ENCODE peak calls at places on chromosome 16, in nine cellular contexts. One of them, this sample, is unnamed.

GRCh38 chr16:13300066-13300465 is 398.7 kb downstream of the SHISA9 start:
- DNase-seq in OCI-LY7: no peak
- DNase-seq in heart right ventricle: no peak
- DNase-seq in choroid plexus epithelial cell: no peak
- DNase-seq in fibroblast of lung: no peak
- DNase-seq in body of pancreas: no peak
- DNase-seq in A673: no peak
- DNase-seq in AG09309: no peak
- DNase-seq in stomach: no peak
- DNase-seq in this sample: no peak

GRCh38 chr16:72995151-72995881 is 52.6 kb downstream of the ZFHX3 start:
- DNase-seq in OCI-LY7: peak; percentile 3
- DNase-seq in heart right ventricle: no peak
- DNase-seq in choroid plexus epithelial cell: no peak
- DNase-seq in fibroblast of lung: no peak
- DNase-seq in body of pancreas: peak; percentile 11
- DNase-seq in A673: peak; percentile 82
- DNase-seq in AG09309: no peak
- DNase-seq in stomach: no peak
- DNase-seq in this sample: no peak

GRCh38 chr16:23182675-23183485 is at the start of gene SCNN1G:
- DNase-seq in OCI-LY7: no peak
- DNase-seq in heart right ventricle: peak; percentile 27
- DNase-seq in choroid plexus epithelial cell: no peak
- DNase-seq in fibroblast of lung: peak; percentile 5
- DNase-seq in body of pancreas: peak; percentile 24
- DNase-seq in A673: peak; percentile 36
- DNase-seq in AG09309: no peak
- DNase-seq in stomach: peak; percentile 31
- DNase-seq in this sample: no peak

GRCh38 chr16:77793417-77793816 is 5.1 kb downstream of the VAT1L start:
- DNase-seq in OCI-LY7: no peak
- DNase-seq in heart right ventricle: no peak
- DNase-seq in choroid plexus epithelial cell: no peak
- DNase-seq in fibroblast of lung: no peak
- DNase-seq in body of pancreas: no peak
- DNase-seq in A673: no peak
- DNase-seq in AG09309: no peak
- DNase-seq in stomach: no peak
- DNase-seq in this sample: no peak

GRCh38 chr16:68917541-68917940 is 74.2 kb downstream of the TANGO6 start:
- DNase-seq in OCI-LY7: no peak
- DNase-seq in heart right ventricle: no peak
- DNase-seq in choroid plexus epithelial cell: no peak
- DNase-seq in fibroblast of lung: no peak
- DNase-seq in body of pancreas: no peak
- DNase-seq in A673: no peak
- DNase-seq in AG09309: no peak
- DNase-seq in stomach: no peak
- DNase-seq in this sample: no peak

GRCh38 chr16:5017678-5017969 is 16.1 kb downstream of the NAGPA start:
- DNase-seq in OCI-LY7: no peak
- DNase-seq in heart right ventricle: no peak
- DNase-seq in choroid plexus epithelial cell: no peak
- DNase-seq in fibroblast of lung: no peak
- DNase-seq in body of pancreas: no peak
- DNase-seq in A673: no peak
- DNase-seq in AG09309: no peak
- DNase-seq in stomach: no peak
- DNase-seq in this sample: no peak

GRCh38 chr16:11398851-11399250 is 53.6 kb downstream of the RMI2 start:
- DNase-seq in OCI-LY7: no peak
- DNase-seq in heart right ventricle: no peak
- DNase-seq in choroid plexus epithelial cell: no peak
- DNase-seq in fibroblast of lung: no peak
- DNase-seq in body of pancreas: no peak
- DNase-seq in A673: no peak
- DNase-seq in AG09309: no peak
- DNase-seq in stomach: no peak
- DNase-seq in this sample: no peak

GRCh38 chr16:85381738-85382592 is 231.2 kb upstream of the GSE1 start:
- DNase-seq in OCI-LY7: no peak
- DNase-seq in heart right ventricle: peak; percentile 30
- DNase-seq in choroid plexus epithelial cell: no peak
- DNase-seq in fibroblast of lung: peak; percentile 88
- DNase-seq in body of pancreas: no peak
- DNase-seq in A673: no peak
- DNase-seq in AG09309: no peak
- DNase-seq in stomach: no peak
- DNase-seq in this sample: no peak

GRCh38 chr16:52383640-52384292 is 163.2 kb downstream of the TOX3 start:
- DNase-seq in OCI-LY7: no peak
- DNase-seq in heart right ventricle: no peak
- DNase-seq in choroid plexus epithelial cell: no peak
- DNase-seq in fibroblast of lung: peak; percentile 1
- DNase-seq in body of pancreas: no peak
- DNase-seq in A673: no peak
- DNase-seq in AG09309: no peak
- DNase-seq in stomach: no peak
- DNase-seq in this sample: no peak

GRCh38 chr16:47949276-47949675 is 206.5 kb downstream of the ABCC12 start:
- DNase-seq in OCI-LY7: no peak
- DNase-seq in heart right ventricle: no peak
- DNase-seq in choroid plexus epithelial cell: no peak
- DNase-seq in fibroblast of lung: no peak
- DNase-seq in body of pancreas: no peak
- DNase-seq in A673: no peak
- DNase-seq in AG09309: no peak
- DNase-seq in stomach: no peak
- DNase-seq in this sample: no peak

GRCh38 chr16:88373927-88374492 is 8.7 kb upstream of the ZNF469 start:
- DNase-seq in OCI-LY7: no peak
- DNase-seq in heart right ventricle: no peak
- DNase-seq in choroid plexus epithelial cell: no peak
- DNase-seq in fibroblast of lung: no peak
- DNase-seq in body of pancreas: no peak
- DNase-seq in A673: no peak
- DNase-seq in AG09309: no peak
- DNase-seq in stomach: no peak
- DNase-seq in this sample: no peak

GRCh38 chr16:86300746-86301480 is 209.4 kb upstream of the FOXF1 start:
- DNase-seq in OCI-LY7: no peak
- DNase-seq in heart right ventricle: no peak
- DNase-seq in choroid plexus epithelial cell: peak; percentile 23
- DNase-seq in fibroblast of lung: peak; percentile 35
- DNase-seq in body of pancreas: no peak
- DNase-seq in A673: no peak
- DNase-seq in AG09309: no peak
- DNase-seq in stomach: no peak
- DNase-seq in this sample: no peak

DNA sequence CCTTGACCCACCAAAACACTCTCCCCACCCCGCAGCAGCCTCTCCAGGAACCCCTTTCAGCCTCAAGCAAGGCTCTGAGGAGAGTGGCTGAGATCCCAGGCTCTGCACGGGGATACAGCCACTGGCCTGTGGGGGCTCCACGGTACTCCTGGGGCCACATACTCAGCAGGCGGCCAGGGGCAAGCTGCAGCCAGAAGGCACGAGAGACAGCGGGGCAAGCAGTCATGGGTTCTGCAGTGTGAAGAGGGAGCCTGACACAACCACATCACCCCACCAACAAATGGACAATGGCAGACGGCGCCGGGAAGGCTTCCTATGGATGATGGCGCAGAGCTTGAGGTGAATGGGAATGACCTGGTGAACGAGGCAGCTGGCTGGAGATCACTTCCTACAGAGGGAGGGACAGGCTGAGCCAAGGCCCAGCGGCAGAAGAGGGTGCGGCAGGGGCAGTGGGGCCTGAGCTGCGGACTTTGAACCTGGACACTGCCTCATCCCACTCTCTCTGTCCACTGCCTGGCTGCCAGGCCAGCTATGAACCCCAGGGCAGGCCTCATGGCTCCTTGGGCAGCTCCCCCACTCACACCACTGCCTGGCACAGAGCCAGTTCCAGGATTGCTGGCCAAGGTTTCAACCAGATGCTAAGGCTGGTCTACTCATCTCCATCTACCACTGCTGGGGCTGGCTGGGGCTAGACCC is 10.8 kb upstream of the BCAR1 start:
- DNase-seq in OCI-LY7: no peak
- DNase-seq in heart right ventricle: peak; percentile 51
- DNase-seq in choroid plexus epithelial cell: peak; percentile 38
- DNase-seq in fibroblast of lung: no peak
- DNase-seq in body of pancreas: peak; percentile 38
- DNase-seq in A673: no peak
- DNase-seq in AG09309: no peak
- DNase-seq in stomach: peak; percentile 60
- DNase-seq in this sample: no peak
- H3K4me3 ChIP-seq in OCI-LY7: no peak overlapping the region
- H3K4me3 ChIP-seq in heart right ventricle: no peak overlapping the region
- H3K4me3 ChIP-seq in choroid plexus epithelial cell: no peak overlapping the region
- H3K4me3 ChIP-seq in fibroblast of lung: no peak overlapping the region
- H3K4me3 ChIP-seq in body of pancreas: no peak overlapping the region
- H3K4me3 ChIP-seq in A673: no peak overlapping the region
- H3K4me3 ChIP-seq in AG09309: no peak overlapping the region
- H3K4me3 ChIP-seq in stomach: no peak overlapping the region
- H3K4me3 ChIP-seq in this sample: no peak overlapping the region

DNA sequence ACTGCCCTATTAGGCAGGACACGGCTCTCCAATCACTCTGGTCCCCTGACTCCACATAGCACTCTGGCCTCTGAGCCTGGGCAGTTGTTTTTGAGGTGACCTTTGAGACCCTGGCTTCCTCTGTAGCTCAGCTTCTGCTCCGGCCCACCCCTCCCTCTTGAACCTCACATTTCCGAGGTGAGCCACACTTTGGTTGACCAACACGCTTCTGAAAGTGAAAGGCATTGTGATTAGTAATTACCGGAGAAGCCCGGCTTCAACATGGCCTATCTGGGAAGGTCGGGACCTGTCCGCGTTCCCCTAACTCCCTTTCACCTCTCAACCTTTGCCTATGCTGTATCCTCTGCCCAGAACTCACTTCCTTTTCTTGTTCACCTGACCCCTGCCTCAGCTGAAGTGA is 10.3 kb upstream of the ITGAX start:
- DNase-seq in OCI-LY7: no peak
- DNase-seq in heart right ventricle: no peak
- DNase-seq in choroid plexus epithelial cell: no peak
- DNase-seq in fibroblast of lung: no peak
- DNase-seq in body of pancreas: no peak
- DNase-seq in A673: no peak
- DNase-seq in AG09309: no peak
- DNase-seq in stomach: no peak
- DNase-seq in this sample: no peak
- TF ChIP-seq CTCF in OCI-LY7: no peak
- TF ChIP-seq CTCF in heart right ventricle: no peak
- TF ChIP-seq CTCF in choroid plexus epithelial cell: no peak
- TF ChIP-seq CTCF in fibroblast of lung: no peak
- TF ChIP-seq CTCF in body of pancreas: no peak
- TF ChIP-seq CTCF in A673: no peak
- TF ChIP-seq CTCF in AG09309: no peak
- TF ChIP-seq CTCF in stomach: no peak
- TF ChIP-seq CTCF in this sample: no peak

DNA sequence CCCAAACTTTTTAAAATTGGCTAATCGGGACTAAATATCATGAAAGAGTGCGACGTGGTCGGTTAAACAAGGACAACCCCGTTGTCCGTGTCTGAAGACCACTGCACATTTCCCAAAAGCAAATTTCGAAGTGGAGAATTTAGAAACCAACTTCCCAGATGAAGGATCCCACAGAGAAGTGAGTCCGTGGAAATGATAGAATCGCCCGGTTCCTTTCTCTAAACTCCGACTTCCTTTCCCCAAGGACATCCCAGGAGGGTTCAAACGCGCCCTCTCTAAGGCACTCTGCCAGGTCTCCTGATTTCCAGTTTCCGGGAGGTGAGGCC is 1.2 kb upstream of the MMP15 start:
- DNase-seq in OCI-LY7: no peak
- DNase-seq in heart right ventricle: no peak
- DNase-seq in choroid plexus epithelial cell: no peak
- DNase-seq in fibroblast of lung: no peak
- DNase-seq in body of pancreas: no peak
- DNase-seq in A673: no peak
- DNase-seq in AG09309: no peak
- DNase-seq in stomach: no peak
- DNase-seq in this sample: no peak
- H3K4me3 ChIP-seq in OCI-LY7: no peak overlapping the region
- H3K4me3 ChIP-seq in heart right ventricle: peak overlapping the region; percentile 92
- H3K4me3 ChIP-seq in choroid plexus epithelial cell: peak overlapping the region; percentile 60
- H3K4me3 ChIP-seq in fibroblast of lung: no peak overlapping the region
- H3K4me3 ChIP-seq in body of pancreas: no peak overlapping the region
- H3K4me3 ChIP-seq in A673: no peak overlapping the region
- H3K4me3 ChIP-seq in AG09309: no peak overlapping the region
- H3K4me3 ChIP-seq in stomach: peak overlapping the region; percentile 81
- H3K4me3 ChIP-seq in this sample: no peak overlapping the region

GRCh38 chr16:6574146-6574545 is 758.5 kb upstream of the RBFOX1 start:
- DNase-seq in OCI-LY7: no peak
- DNase-seq in heart right ventricle: no peak
- DNase-seq in choroid plexus epithelial cell: no peak
- DNase-seq in fibroblast of lung: no peak
- DNase-seq in body of pancreas: no peak
- DNase-seq in A673: no peak
- DNase-seq in AG09309: no peak
- DNase-seq in stomach: no peak
- DNase-seq in this sample: no peak

GRCh38 chr16:6570520-6570919 is 762.1 kb upstream of the RBFOX1 start:
- DNase-seq in OCI-LY7: no peak
- DNase-seq in heart right ventricle: no peak
- DNase-seq in choroid plexus epithelial cell: no peak
- DNase-seq in fibroblast of lung: no peak
- DNase-seq in body of pancreas: no peak
- DNase-seq in A673: no peak
- DNase-seq in AG09309: no peak
- DNase-seq in stomach: no peak
- DNase-seq in this sample: no peak

GRCh38 chr16:6576646-6577045 is 756.0 kb upstream of the RBFOX1 start:
- DNase-seq in OCI-LY7: no peak
- DNase-seq in heart right ventricle: no peak
- DNase-seq in choroid plexus epithelial cell: no peak
- DNase-seq in fibroblast of lung: no peak
- DNase-seq in body of pancreas: no peak
- DNase-seq in A673: no peak
- DNase-seq in AG09309: no peak
- DNase-seq in stomach: no peak
- DNase-seq in this sample: no peak

GRCh38 chr16:6571044-6571443 is 761.6 kb upstream of the RBFOX1 start:
- DNase-seq in OCI-LY7: no peak
- DNase-seq in heart right ventricle: no peak
- DNase-seq in choroid plexus epithelial cell: no peak
- DNase-seq in fibroblast of lung: no peak
- DNase-seq in body of pancreas: no peak
- DNase-seq in A673: peak; percentile 42
- DNase-seq in AG09309: no peak
- DNase-seq in stomach: no peak
- DNase-seq in this sample: no peak

DNA sequence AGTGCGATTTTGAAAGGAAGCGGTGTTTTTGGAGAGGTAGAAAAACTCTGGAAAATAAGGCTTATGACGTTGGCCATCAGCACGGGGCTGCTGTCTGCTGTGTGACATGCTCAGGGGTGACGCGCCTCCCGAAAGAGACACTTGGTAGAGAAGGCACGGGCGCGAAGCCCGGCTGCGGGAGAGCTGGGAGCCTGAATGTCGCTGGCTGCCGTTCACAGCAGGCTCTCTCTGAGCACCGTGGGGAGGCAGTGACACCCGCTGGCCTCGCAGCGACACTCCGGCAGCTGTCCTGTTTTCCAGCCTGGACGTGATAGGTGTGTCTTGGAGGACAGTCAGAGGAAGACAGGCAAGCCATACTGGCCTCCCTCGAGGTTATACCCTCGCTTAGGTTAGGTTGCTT is 759.1 kb upstream of the RBFOX1 start:
- DNase-seq in OCI-LY7: no peak
- DNase-seq in heart right ventricle: peak; percentile 11
- DNase-seq in choroid plexus epithelial cell: no peak
- DNase-seq in fibroblast of lung: no peak
- DNase-seq in body of pancreas: no peak
- DNase-seq in A673: peak; percentile 35
- DNase-seq in AG09309: no peak
- DNase-seq in stomach: no peak
- DNase-seq in this sample: no peak
- TF ChIP-seq CTCF in OCI-LY7: no peak
- TF ChIP-seq CTCF in heart right ventricle: no peak
- TF ChIP-seq CTCF in choroid plexus epithelial cell: no peak
- TF ChIP-seq CTCF in fibroblast of lung: no peak
- TF ChIP-seq CTCF in body of pancreas: peak; percentile 13
- TF ChIP-seq CTCF in A673: peak; percentile 27
- TF ChIP-seq CTCF in AG09309: no peak
- TF ChIP-seq CTCF in stomach: no peak
- TF ChIP-seq CTCF in this sample: no peak